ENCODE peak calls at places on chromosome 17, in seven cellular contexts. U, M, W, Q, Z, B and P are unnamed samples.
A peak's percentile ranks its signal among the peaks of the same experiment; 100 is the strongest.

GRCh38 chr17:36089888-36090836 is at the start of gene CCL3:
- DNase-seq in U (no peak), M (no peak), W (no peak), Q (peak; percentile 35), Z (no peak), B (peak; percentile 21), P (no peak)

GRCh38 chr17:29148790-29149430 is 31.3 kb downstream of the MYO18A start:
- DNase-seq in U (peak; percentile 95), M (peak; percentile 98), W (peak; percentile 91), Q (peak; percentile 91), Z (peak; percentile 100), B (peak; percentile 94), P (peak; percentile 98)

GRCh38 chr17:73335591-73336503 is 24.0 kb upstream of the CDC42EP4 start:
- DNase-seq in U (no peak), M (no peak), W (no peak), Q (no peak), Z (no peak), B (no peak), P (no peak)

GRCh38 chr17:75326587-75326955 is 37.3 kb upstream of the SLC25A19 start:
- DNase-seq in U (no peak), M (no peak), W (no peak), Q (no peak), Z (no peak), B (no peak), P (no peak)

GRCh38 chr17:65103431-65103830 is 33.7 kb upstream of the RGS9 start:
- DNase-seq in U (no peak), M (no peak), W (no peak), Q (no peak), Z (no peak), B (no peak), P (no peak)

GRCh38 chr17:78769200-78769773 is 12.8 kb downstream of the CYTH1 start:
- DNase-seq in U (no peak), M (no peak), W (no peak), Q (no peak), Z (peak; percentile 57), B (no peak), P (no peak)

GRCh38 chr17:48636177-48637018 is 10.2 kb upstream of the HOXB9 start:
- DNase-seq in U (peak; percentile 53), M (peak; percentile 83), W (peak; percentile 59), Q (peak; percentile 69), Z (peak; percentile 100), B (peak; percentile 74), P (peak; percentile 97)

GRCh38 chr17:19546289-19547065 is 12.8 kb downstream of the SLC47A1 start:
- DNase-seq in U (peak; percentile 34), M (peak; percentile 73), W (no peak), Q (no peak), Z (peak; percentile 74), B (peak; percentile 67), P (no peak)

GRCh38 chr17:79664925-79665738 is 54.3 kb upstream of the RBFOX3 start:
- DNase-seq in U (peak; percentile 88), M (peak; percentile 88), W (peak; percentile 67), Q (no peak), Z (peak; percentile 86), B (peak; percentile 60), P (no peak)

GRCh38 chr17:6498798-6499540 is 54.7 kb downstream of the PIMREG start:
- DNase-seq in U (no peak), M (peak; percentile 40), W (no peak), Q (no peak), Z (peak; percentile 38), B (no peak), P (no peak)

GRCh38 chr17:47470836-47471235 is 60.1 kb upstream of the NPEPPS start:
- DNase-seq in U (no peak), M (no peak), W (no peak), Q (no peak), Z (no peak), B (no peak), P (no peak)

GRCh38 chr17:40854175-40854814 is 12.7 kb downstream of the KRT12 start:
- DNase-seq in U (no peak), M (no peak), W (peak; percentile 92), Q (no peak), Z (no peak), B (no peak), P (no peak)

GRCh38 chr17:71656987-71657858 is 463.6 kb upstream of the SOX9 start:
- DNase-seq in U (no peak), M (no peak), W (no peak), Q (no peak), Z (no peak), B (no peak), P (no peak)

GRCh38 chr17:8745586-8746500 is 1.2 kb upstream of the CCDC42 start:
- DNase-seq in U (peak; percentile 54), M (peak; percentile 87), W (peak; percentile 38), Q (peak; percentile 82), Z (peak; percentile 93), B (peak; percentile 62), P (peak; percentile 48)

GRCh38 chr17:76153640-76154039 is 12.6 kb upstream of the FOXJ1 start:
- DNase-seq in U (no peak), M (peak; percentile 37), W (peak; percentile 27), Q (no peak), Z (peak; percentile 87), B (no peak), P (no peak)

GRCh38 chr17:43673516-43674323 is 12.0 kb upstream of the MEOX1 start:
- DNase-seq in U (peak; percentile 76), M (peak; percentile 73), W (peak; percentile 64), Q (peak; percentile 79), Z (peak; percentile 95), B (peak; percentile 61), P (peak; percentile 66)

GRCh38 chr17:63398680-63399079 is 47.4 kb downstream of the CYB561 start:
- DNase-seq in U (no peak), M (no peak), W (no peak), Q (no peak), Z (no peak), B (no peak), P (no peak)

GRCh38 chr17:34241062-34241461 is 14.0 kb upstream of the CCL2 start:
- DNase-seq in U (peak; percentile 54), M (no peak), W (no peak), Q (no peak), Z (no peak), B (peak; percentile 60), P (peak; percentile 61)

GRCh38 chr17:47967607-47968252 is 3.2 kb upstream of the CDK5RAP3 start:
- DNase-seq in U (peak; percentile 87), M (no peak), W (peak; percentile 69), Q (no peak), Z (peak; percentile 48), B (no peak), P (no peak)

GRCh38 chr17:50513501-50513900 is 5.3 kb downstream of the MYCBPAP start:
- DNase-seq in U (no peak), M (no peak), W (no peak), Q (no peak), Z (no peak), B (no peak), P (no peak)

GRCh38 chr17:3603870-3604259 is 5.3 kb downstream of the TRPV1 start:
- DNase-seq in U (no peak), M (no peak), W (no peak), Q (no peak), Z (no peak), B (no peak), P (no peak)

GRCh38 chr17:57866319-57866718 is 16.5 kb upstream of the MRPS23 start:
- DNase-seq in U (no peak), M (no peak), W (no peak), Q (no peak), Z (peak; percentile 32), B (no peak), P (no peak)

GRCh38 chr17:81420769-81421462 is 25.7 kb downstream of the BAHCC1 start:
- DNase-seq in U (peak; percentile 78), M (peak; percentile 87), W (peak; percentile 43), Q (no peak), Z (no peak), B (peak; percentile 92), P (no peak)
- H3K27ac ChIP-seq in U (peak overlapping the region; percentile 81), M (peak overlapping the region; percentile 87), W (peak overlapping the region; percentile 91), Q (no peak overlapping the region), Z (no peak overlapping the region), B (peak overlapping the region; percentile 22), P (peak overlapping the region; percentile 85)

DNA sequence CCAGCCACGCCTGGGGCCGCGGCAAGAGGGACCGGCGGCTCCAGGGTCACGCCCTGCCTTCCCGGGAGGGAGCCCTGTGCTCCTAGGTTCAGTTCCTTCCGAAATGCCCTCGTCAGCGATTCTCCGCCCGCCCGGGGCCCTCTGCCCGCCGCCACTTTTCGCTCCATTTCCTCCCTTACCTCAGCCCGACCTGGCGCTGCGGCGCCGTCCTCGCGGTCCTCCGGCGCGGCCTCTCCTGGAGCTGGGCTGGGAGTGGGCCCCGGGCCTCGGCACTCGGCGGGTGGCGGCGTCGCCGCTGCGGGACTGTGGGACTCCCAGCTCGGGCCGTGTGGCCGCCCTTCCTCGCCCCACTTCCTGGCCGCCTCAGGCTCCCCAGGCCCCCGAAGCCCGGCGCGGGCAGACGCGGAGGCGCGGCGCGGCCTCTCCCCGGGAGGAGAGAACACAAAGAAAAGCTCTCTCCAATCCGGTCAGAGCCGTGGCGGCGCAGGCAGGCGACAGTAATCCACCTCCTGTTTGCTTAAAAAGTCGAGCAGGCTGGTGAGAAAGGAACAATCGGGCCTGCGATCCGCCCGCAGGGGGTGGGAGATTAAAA is 1.6 kb downstream of the BAHCC1 start:
- DNase-seq in U (no peak), M (peak; percentile 79), W (peak; percentile 53), Q (peak; percentile 27), Z (no peak), B (no peak), P (peak; percentile 96)
- H3K4me1 ChIP-seq in U (peaks cover 59% of the 10 kb centered on the region), M (peaks cover 39% of the 10 kb centered on the region), W (peaks cover 28% of the 10 kb centered on the region), Q (peaks cover 60% of the 10 kb centered on the region), Z (peaks cover 12% of the 10 kb centered on the region), B (peaks cover 34% of the 10 kb centered on the region), P (peaks cover 17% of the 10 kb centered on the region)

DNA sequence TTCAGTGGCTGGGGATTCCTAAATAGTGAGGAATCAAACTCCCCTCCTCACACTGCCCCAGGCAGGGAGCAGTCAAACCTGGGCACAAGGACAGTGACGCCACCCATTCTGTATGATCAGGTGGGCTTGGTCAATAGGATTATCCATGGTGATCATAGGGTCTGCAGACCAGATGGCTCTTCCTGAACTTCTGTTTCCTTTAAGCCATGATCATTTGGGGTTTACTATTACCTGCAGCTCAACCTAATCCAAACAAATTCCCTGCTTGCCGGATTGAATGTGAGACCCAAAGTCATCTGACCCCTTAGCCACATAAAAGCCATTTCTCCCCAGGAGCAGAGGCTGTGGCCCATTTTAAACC is 54.3 kb downstream of the PLXDC1 start:
- DNase-seq in U (no peak), M (no peak), W (no peak), Q (no peak), Z (no peak), B (no peak), P (no peak)
- H3K4me3 ChIP-seq in U (no peak overlapping the region), M (no peak overlapping the region), W (no peak overlapping the region), Q (peak overlapping the region; percentile 5), Z (no peak overlapping the region), B (no peak overlapping the region), P (no peak overlapping the region)

DNA sequence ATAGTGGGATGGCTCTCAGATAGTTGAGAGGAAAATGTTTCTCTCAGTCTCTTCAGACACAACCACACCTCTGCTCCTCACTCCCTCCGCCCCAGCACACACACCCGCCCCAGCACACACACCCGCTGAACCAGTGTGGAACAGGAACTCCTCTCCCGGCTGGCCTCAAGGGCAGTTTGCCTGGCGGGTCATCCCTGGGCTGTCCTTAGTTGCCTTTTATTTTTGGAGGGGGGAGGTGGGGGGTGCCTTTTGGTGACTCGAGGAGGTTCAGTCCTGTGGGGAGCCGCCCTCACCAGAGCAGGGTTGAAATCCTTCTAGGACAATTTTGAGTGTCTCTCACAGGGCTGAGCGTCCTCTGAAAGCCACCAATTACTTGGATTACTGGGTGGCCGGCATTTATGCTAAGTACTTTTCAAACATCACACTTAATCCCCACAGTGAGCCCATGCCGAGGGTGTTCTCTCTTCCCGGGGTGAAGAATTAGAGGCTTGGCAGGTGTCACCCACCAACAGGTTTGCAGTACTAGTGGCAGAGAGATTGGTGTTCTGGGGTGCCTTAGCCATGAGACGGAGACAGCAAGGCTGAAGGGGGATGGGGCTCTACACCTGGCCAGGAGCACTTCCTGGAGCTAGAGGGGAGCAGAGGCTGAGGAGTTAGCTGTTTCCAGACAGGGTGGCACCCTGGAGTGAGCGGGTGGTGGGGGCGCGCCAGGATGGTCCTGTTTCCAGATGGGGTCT is 2.8 kb downstream of the RASD1 start:
- DNase-seq in U (no peak), M (peak; percentile 67), W (no peak), Q (no peak), Z (peak; percentile 76), B (peak; percentile 57), P (no peak)
- H3K27ac ChIP-seq in U (no peak overlapping the region), M (no peak overlapping the region), W (no peak overlapping the region), Q (no peak overlapping the region), Z (no peak overlapping the region), B (no peak overlapping the region), P (no peak overlapping the region)